ENCODE peak calls at places on chromosomes 6 and 20, in six cellular contexts. One of them, this sample, is unnamed.

GRCh38 chr20:19275630-19276071 is 63.2 kb downstream of the SLC24A3 start:
- DNase-seq in caudate nucleus: no peak
- DNase-seq in transverse colon: peak
- DNase-seq in IMR-90: no peak
- DNase-seq in upper lobe of right lung: peak
- DNase-seq in Peyer's patch: peak
- DNase-seq in this sample: peak

GRCh38 chr20:57076202-57076651 is 190.2 kb downstream of the BMP7 start:
- DNase-seq in transverse colon: no peak
- DNase-seq in upper lobe of right lung: peak
- DNase-seq in IMR-90: no peak
- DNase-seq in Peyer's patch: no peak
- DNase-seq in caudate nucleus: no peak
- DNase-seq in this sample: no peak

GRCh38 chr6:156852147-156852857 is 75.1 kb downstream of the ARID1B start:
- DNase-seq in Peyer's patch: peak
- DNase-seq in upper lobe of right lung: no peak
- DNase-seq in caudate nucleus: no peak
- DNase-seq in transverse colon: no peak
- DNase-seq in IMR-90: no peak
- DNase-seq in this sample: no peak

GRCh38 chr6:56370591-56371198 is 123.3 kb upstream of the COL21A1 start:
- DNase-seq in IMR-90: peak
- DNase-seq in upper lobe of right lung: no peak
- DNase-seq in transverse colon: peak
- DNase-seq in caudate nucleus: peak
- DNase-seq in Peyer's patch: peak
- DNase-seq in this sample: peak

GRCh38 chr6:13511913-13512717 is 24.7 kb upstream of the GFOD1 start:
- DNase-seq in Peyer's patch: no peak
- DNase-seq in caudate nucleus: no peak
- DNase-seq in upper lobe of right lung: no peak
- DNase-seq in transverse colon: peak
- DNase-seq in IMR-90: no peak
- DNase-seq in this sample: peak

GRCh38 chr6:134757911-134758361 is 192.0 kb downstream of the ALDH8A1 start:
- DNase-seq in IMR-90: no peak
- DNase-seq in Peyer's patch: no peak
- DNase-seq in transverse colon: no peak
- DNase-seq in caudate nucleus: no peak
- DNase-seq in upper lobe of right lung: no peak
- DNase-seq in this sample: no peak

GRCh38 chr6:135498178-135498841 is 770 bp upstream of the AHI1 start:
- DNase-seq in upper lobe of right lung: peak
- DNase-seq in caudate nucleus: peak
- DNase-seq in Peyer's patch: peak
- DNase-seq in IMR-90: peak
- DNase-seq in transverse colon: peak
- DNase-seq in this sample: peak

GRCh38 chr6:150975136-150975535 is 109.6 kb downstream of the MTHFD1L start:
- DNase-seq in IMR-90: no peak
- DNase-seq in Peyer's patch: no peak
- DNase-seq in transverse colon: no peak
- DNase-seq in upper lobe of right lung: no peak
- DNase-seq in caudate nucleus: no peak
- DNase-seq in this sample: no peak

GRCh38 chr6:89221971-89222887 is 5.1 kb upstream of the GABRR1 start:
- DNase-seq in transverse colon: no peak
- DNase-seq in Peyer's patch: no peak
- DNase-seq in caudate nucleus: no peak
- DNase-seq in IMR-90: no peak
- DNase-seq in upper lobe of right lung: no peak
- DNase-seq in this sample: no peak

GRCh38 chr6:167768471-167769215 is 58.1 kb upstream of the AFDN start:
- DNase-seq in caudate nucleus: no peak
- DNase-seq in IMR-90: no peak
- DNase-seq in transverse colon: no peak
- DNase-seq in upper lobe of right lung: peak
- DNase-seq in Peyer's patch: no peak
- DNase-seq in this sample: peak

GRCh38 chr6:44298864-44299263 is 14.3 kb downstream of the AARS2 start:
- DNase-seq in upper lobe of right lung: no peak
- DNase-seq in transverse colon: no peak
- DNase-seq in IMR-90: no peak
- DNase-seq in caudate nucleus: no peak
- DNase-seq in Peyer's patch: no peak
- DNase-seq in this sample: no peak

DNA sequence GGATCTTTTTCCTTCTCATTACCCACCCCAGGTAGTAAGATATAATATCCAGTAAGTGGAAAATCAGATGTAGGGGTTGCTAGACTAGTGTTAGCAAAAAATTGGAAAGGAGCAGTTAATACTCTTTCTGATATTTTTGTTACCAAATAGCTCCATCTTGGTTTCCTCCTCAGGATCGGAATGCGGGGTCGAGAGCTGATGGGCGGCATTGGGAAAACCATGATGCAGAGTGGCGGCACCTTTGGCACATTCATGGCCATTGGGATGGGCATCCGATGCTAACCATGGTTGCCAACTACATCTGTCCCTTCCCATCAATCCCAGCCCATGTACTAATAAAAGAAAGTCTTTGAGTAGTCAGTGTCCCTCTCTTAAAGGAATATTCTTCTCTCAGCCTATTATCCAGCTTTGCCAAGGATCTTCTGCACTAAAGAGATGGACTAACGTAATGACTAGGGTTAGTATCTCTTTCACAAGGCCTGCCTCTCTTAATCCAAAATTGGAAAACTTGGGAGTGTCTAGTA is 1.5 kb downstream of the ROMO1 start:
- DNase-seq in caudate nucleus: no peak
- DNase-seq in upper lobe of right lung: peak
- DNase-seq in transverse colon: no peak
- DNase-seq in Peyer's patch: no peak
- DNase-seq in IMR-90: no peak
- DNase-seq in this sample: peak
- H3K27ac ChIP-seq in caudate nucleus: no peak
- H3K27ac ChIP-seq in upper lobe of right lung: no peak
- H3K27ac ChIP-seq in transverse colon: peak
- H3K27ac ChIP-seq in Peyer's patch: no peak
- H3K27ac ChIP-seq in IMR-90: no peak
- H3K27ac ChIP-seq in this sample: peak

DNA sequence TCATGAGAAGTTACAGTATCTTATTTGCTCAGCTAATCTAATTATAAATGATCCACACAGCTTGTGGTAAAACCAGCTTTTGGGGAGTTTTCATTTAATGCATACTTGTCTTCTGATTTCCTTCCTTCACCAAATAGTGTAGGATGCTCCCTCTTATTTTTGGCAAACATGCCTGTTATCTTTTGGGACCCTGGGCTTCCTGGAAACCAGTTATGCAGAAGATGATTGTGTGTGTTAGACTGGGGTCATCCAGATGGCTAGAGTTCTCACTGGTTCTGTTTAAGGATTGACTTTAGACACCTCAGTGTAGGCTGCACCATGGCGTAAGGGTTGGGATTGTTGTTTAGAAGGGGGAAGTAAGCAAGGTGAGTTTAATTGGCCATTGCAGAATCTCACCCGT is 61.3 kb downstream of the PTPN1 start:
- DNase-seq in upper lobe of right lung: no peak
- DNase-seq in IMR-90: no peak
- DNase-seq in caudate nucleus: no peak
- DNase-seq in Peyer's patch: no peak
- DNase-seq in transverse colon: no peak
- DNase-seq in this sample: no peak
- H3K27ac ChIP-seq in upper lobe of right lung: no peak
- H3K27ac ChIP-seq in IMR-90: no peak
- H3K27ac ChIP-seq in caudate nucleus: no peak
- H3K27ac ChIP-seq in Peyer's patch: no peak
- H3K27ac ChIP-seq in transverse colon: no peak
- H3K27ac ChIP-seq in this sample: no peak

DNA sequence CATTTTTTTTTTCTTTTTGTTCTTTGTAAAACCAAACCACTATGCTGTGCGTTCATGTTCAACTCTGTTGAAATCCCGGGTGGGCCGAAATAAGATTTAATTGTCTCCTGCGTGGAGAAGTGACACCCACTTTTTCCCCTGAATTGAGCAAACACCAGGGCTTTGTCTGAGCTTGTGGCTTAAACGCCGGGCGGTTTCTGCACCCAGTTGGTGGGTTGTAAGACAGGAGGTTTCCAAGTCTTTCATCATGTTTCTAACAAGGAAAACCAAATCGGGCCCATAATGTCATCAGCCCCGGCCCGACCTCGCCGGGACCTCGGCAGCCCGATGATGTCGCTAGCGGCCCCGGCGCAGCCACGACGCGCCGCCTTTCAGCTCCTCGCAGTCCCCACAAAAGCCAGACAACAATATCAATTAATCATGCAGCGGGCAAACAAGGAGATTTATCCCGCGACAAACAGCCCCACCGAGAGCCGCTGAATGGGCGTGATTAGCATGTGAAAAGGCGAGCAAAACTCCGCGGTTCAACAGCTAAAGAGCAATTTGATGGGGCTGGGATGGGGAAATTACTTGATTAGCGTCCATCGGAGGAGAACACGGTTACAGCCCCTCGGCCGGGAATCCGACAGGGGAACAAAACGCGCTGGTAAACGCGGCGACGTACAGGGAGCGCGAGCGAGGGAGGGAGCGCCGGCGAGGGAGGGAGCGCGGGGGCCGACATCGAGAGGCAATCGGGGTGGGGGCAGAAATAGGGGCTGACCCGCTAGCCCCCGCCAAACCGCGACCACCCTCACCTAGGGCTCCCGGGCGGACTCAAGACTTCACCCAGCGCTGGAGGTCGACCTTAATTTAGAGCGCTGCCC is 5.3 kb downstream of the LINC00237 start:
- DNase-seq in upper lobe of right lung: peak
- DNase-seq in transverse colon: no peak
- DNase-seq in caudate nucleus: no peak
- DNase-seq in IMR-90: peak
- DNase-seq in Peyer's patch: no peak
- DNase-seq in this sample: no peak
- H3K27ac ChIP-seq in upper lobe of right lung: peak
- H3K27ac ChIP-seq in transverse colon: no peak
- H3K27ac ChIP-seq in caudate nucleus: no peak
- H3K27ac ChIP-seq in IMR-90: no peak
- H3K27ac ChIP-seq in Peyer's patch: no peak
- H3K27ac ChIP-seq in this sample: no peak

DNA sequence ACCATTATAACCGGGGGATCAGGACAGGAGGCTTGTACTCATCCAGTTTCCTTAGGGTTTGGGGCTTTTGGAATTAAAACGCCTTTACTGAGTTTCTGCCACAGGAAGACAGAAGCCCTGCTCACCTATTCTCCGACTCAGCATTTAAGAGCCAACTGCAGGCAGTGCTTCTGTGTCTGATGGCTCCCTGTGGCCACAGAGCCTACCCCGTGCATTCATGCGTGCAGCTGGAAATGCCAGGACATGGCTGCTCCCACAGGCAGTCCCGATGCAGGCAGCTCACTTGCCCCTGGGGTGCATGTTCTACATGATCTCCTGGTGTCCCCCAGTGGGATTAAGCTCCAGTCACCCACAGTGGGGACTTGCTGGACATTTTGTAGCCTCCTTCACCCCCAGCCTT is 22.2 kb downstream of the ZNF831 start:
- DNase-seq in IMR-90: no peak
- DNase-seq in Peyer's patch: no peak
- DNase-seq in transverse colon: no peak
- DNase-seq in upper lobe of right lung: no peak
- DNase-seq in caudate nucleus: no peak
- DNase-seq in this sample: no peak
- H3K27ac ChIP-seq in IMR-90: no peak
- H3K27ac ChIP-seq in Peyer's patch: no peak
- H3K27ac ChIP-seq in transverse colon: no peak
- H3K27ac ChIP-seq in upper lobe of right lung: no peak
- H3K27ac ChIP-seq in caudate nucleus: no peak
- H3K27ac ChIP-seq in this sample: no peak

GRCh38 chr6:128882991-128883571 is at the start of gene LAMA2:
- DNase-seq in transverse colon: peak
- DNase-seq in upper lobe of right lung: peak
- DNase-seq in caudate nucleus: peak
- DNase-seq in Peyer's patch: no peak
- DNase-seq in IMR-90: peak
- DNase-seq in this sample: peak
- H3K27ac ChIP-seq in transverse colon: peak
- H3K27ac ChIP-seq in upper lobe of right lung: peak
- H3K27ac ChIP-seq in caudate nucleus: peak
- H3K27ac ChIP-seq in Peyer's patch: no peak
- H3K27ac ChIP-seq in IMR-90: peak
- H3K27ac ChIP-seq in this sample: peak